ENCODE peak calls at places on chromosomes 4 and X, in four cellular contexts. Y is adipocyte; N is WTC11; F is stimulated activated CD4-positive, alpha-beta T cell treated with anti-CD3 and anti-CD28 coated beads, Interleukin-15, amount 100 ng/mL, for 1 hour. W is an unnamed sample.

GRCh38 chr4:16875487-16875886 is 23.0 kb downstream of the LDB2 start:
- DNase-seq in Y (peak; percentile 90), F (no peak), N (no peak), W (no peak)

GRCh38 chrX:40179333-40179732 is 81.6 kb upstream of the BCOR start:
- DNase-seq in Y (no peak), N (no peak), F (no peak), W (no peak)

GRCh38 chr4:87633239-87633638 is 16.8 kb upstream of the DMP1 start:
- DNase-seq in N (no peak), Y (peak; percentile 54), F (no peak), W (no peak)

GRCh38 chr4:139808381-139809206 is 143.0 kb downstream of the MGST2 start:
- DNase-seq in Y (no peak), N (no peak), F (no peak), W (no peak)

GRCh38 chrX:68175569-68175968 is 257.7 kb downstream of the OPHN1 start:
- DNase-seq in F (no peak), N (no peak), Y (peak; percentile 8), W (no peak)

GRCh38 chr4:13546855-13547562 is 2.7 kb upstream of the NKX3-2 start:
- DNase-seq in F (no peak), Y (no peak), N (peak; percentile 70), W (no peak)

GRCh38 chr4:121633642-121634041 is 63.1 kb downstream of the ANXA5 start:
- DNase-seq in F (no peak), Y (no peak), N (no peak), W (no peak)

GRCh38 chrX:111131572-111131971 is 35.6 kb downstream of the PAK3 start:
- DNase-seq in Y (peak; percentile 46), F (no peak), N (no peak), W (no peak)

GRCh38 chrX:111040377-111041017 is 55.5 kb upstream of the PAK3 start:
- DNase-seq in N (no peak), F (no peak), Y (no peak), W (no peak)

GRCh38 chr4:1187182-1187581 is 14.8 kb upstream of the SPON2 start:
- DNase-seq in F (no peak), Y (no peak), N (no peak), W (no peak)

GRCh38 chr4:57064811-57065711 is 45.1 kb downstream of the IGFBP7 start:
- DNase-seq in F (no peak), Y (peak; percentile 89), N (no peak), W (no peak)

GRCh38 chr4:52376107-52376704 is 282.9 kb downstream of the USP46 start:
- DNase-seq in N (no peak), Y (peak; percentile 88), F (no peak), W (no peak)

GRCh38 chrX:13327666-13328065 is 7.8 kb upstream of the ATXN3L start:
- DNase-seq in F (no peak), Y (no peak), N (no peak), W (no peak)

GRCh38 chr4:38371391-38371851 is 292.6 kb upstream of the KLF3 start:
- DNase-seq in F (no peak), Y (peak; percentile 64), N (no peak), W (no peak)

GRCh38 chr4:26806331-26806730 is 54.3 kb upstream of the STIM2 start:
- DNase-seq in Y (no peak), F (no peak), N (no peak), W (no peak)

GRCh38 chrX:129403974-129404669 is 119.2 kb downstream of the SMARCA1 start:
- DNase-seq in F (no peak), Y (no peak), N (no peak), W (no peak)

GRCh38 chr4:23091674-23092073 is 398.9 kb downstream of the GBA3 start:
- DNase-seq in F (no peak), N (no peak), Y (no peak), W (no peak)

GRCh38 chrX:39728025-39728424 is 369.7 kb downstream of the BCOR start:
- DNase-seq in F (no peak), Y (peak; percentile 40), N (no peak), W (no peak)

GRCh38 chr4:8583655-8584025 is 3.4 kb downstream of the GPR78 start:
- DNase-seq in F (no peak), N (peak; percentile 3), Y (no peak), W (no peak)

GRCh38 chr4:17447056-17447455 is 64.8 kb downstream of the QDPR start:
- DNase-seq in Y (no peak), N (no peak), F (no peak), W (no peak)

GRCh38 chrX:72105436-72105835 is 26.3 kb downstream of the RTL5 start:
- DNase-seq in Y (no peak), N (no peak), F (no peak), W (no peak)

GRCh38 chr4:23171971-23172370 is 479.2 kb downstream of the GBA3 start:
- DNase-seq in N (no peak), Y (no peak), F (no peak), W (no peak)

GRCh38 chr4:112515278-112516075 is 503 bp downstream of the NEUROG2 start:
- DNase-seq in Y (peak; percentile 54), N (peak; percentile 57), F (no peak), W (no peak)

GRCh38 chrX:123817288-123817894 is 42.5 kb upstream of the XIAP start:
- DNase-seq in F (no peak), N (no peak), Y (no peak), W (no peak)

GRCh38 chr4:124181045-124181444 is 531.5 kb downstream of the ANKRD50 start:
- DNase-seq in F (no peak), N (no peak), Y (no peak), W (no peak)

GRCh38 chr4:169116270-169116901 is 106.3 kb upstream of the CBR4 start:
- DNase-seq in Y (no peak), F (no peak), N (no peak), W (no peak)

GRCh38 chrX:48071064-48071985 is at the start of gene ZNF630:
- DNase-seq in N (peak; percentile 76), F (peak; percentile 5), Y (peak; percentile 28), W (no peak)

GRCh38 chrX:23799469-23800065 is 16.6 kb downstream of the SAT1 start:
- DNase-seq in N (no peak), Y (peak; percentile 42), F (no peak), W (no peak)

GRCh38 chr4:79472693-79473552 is 64.9 kb upstream of the GK2 start:
- DNase-seq in Y (no peak), N (no peak), F (no peak), W (no peak)

GRCh38 chr4:13207224-13207623 is 276.9 kb downstream of the RAB28 start:
- DNase-seq in F (no peak), Y (no peak), N (no peak), W (no peak)

GRCh38 chrX:47247206-47247998 is 14.6 kb downstream of the USP11 start:
- DNase-seq in Y (peak; percentile 22), N (no peak), F (no peak), W (no peak)